ENCODE peak calls at places on chromosomes 7 and 10, in four cellular contexts. One of them, this sample, is unnamed.

GRCh38 chr10:61399386-61399785 is 53.8 kb downstream of the TMEM26 start:
- DNase-seq in AG10803: peak; percentile 25
- DNase-seq in HCT116: no peak
- DNase-seq in heart left ventricle: no peak
- DNase-seq in this sample: no peak

GRCh38 chr10:113751116-113751728 is at the start of gene PLEKHS1:
- DNase-seq in AG10803: peak; percentile 49
- DNase-seq in HCT116: no peak
- DNase-seq in heart left ventricle: no peak
- DNase-seq in this sample: no peak

GRCh38 chr10:75716506-75716905 is 285.1 kb downstream of the LRMDA start:
- DNase-seq in AG10803: no peak
- DNase-seq in HCT116: no peak
- DNase-seq in heart left ventricle: no peak
- DNase-seq in this sample: no peak

GRCh38 chr10:46216836-46217748 is 69.7 kb upstream of the ANTXRL start:
- DNase-seq in AG10803: no peak
- DNase-seq in HCT116: no peak
- DNase-seq in heart left ventricle: no peak
- DNase-seq in this sample: no peak

GRCh38 chr7:159048656-159049055 is 96.0 kb downstream of the VIPR2 start:
- DNase-seq in AG10803: no peak
- DNase-seq in HCT116: no peak
- DNase-seq in heart left ventricle: no peak
- DNase-seq in this sample: no peak

GRCh38 chr7:95628831-95629439 is 32.6 kb upstream of the PDK4 start:
- DNase-seq in AG10803: peak; percentile 9
- DNase-seq in HCT116: no peak
- DNase-seq in heart left ventricle: peak; percentile 21
- DNase-seq in this sample: no peak

GRCh38 chr10:667096-667495 is 22.4 kb downstream of the DIP2C start:
- DNase-seq in AG10803: no peak
- DNase-seq in HCT116: no peak
- DNase-seq in heart left ventricle: no peak
- DNase-seq in this sample: no peak

GRCh38 chr7:157862731-157863130 is 525.9 kb downstream of the DNAJB6 start:
- DNase-seq in AG10803: no peak
- DNase-seq in HCT116: no peak
- DNase-seq in heart left ventricle: no peak
- DNase-seq in this sample: no peak

DNA sequence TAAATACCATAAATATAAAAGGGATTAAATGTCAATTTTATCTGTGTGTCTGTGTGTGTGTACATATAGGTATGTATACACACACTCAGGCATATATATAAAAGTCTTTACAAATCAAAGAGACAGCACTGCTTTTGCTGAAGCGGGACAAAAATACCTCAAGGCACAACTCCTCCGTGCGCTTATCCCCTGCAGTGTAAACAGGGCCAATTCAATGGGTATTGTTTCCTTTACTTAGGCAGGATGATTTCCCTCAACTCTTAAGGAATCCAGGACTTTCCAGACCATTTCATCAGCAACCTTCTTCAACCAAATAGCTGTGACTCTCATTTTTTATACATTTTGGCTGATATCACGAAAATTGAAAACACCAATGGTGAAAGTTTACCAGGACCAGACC is 227.7 kb downstream of the CRPPA start:
- DNase-seq in AG10803: no peak
- DNase-seq in HCT116: no peak
- DNase-seq in heart left ventricle: no peak
- DNase-seq in this sample: no peak
- H3K4me3 ChIP-seq in AG10803: no peak overlapping the region
- H3K4me3 ChIP-seq in HCT116: no peak overlapping the region
- H3K4me3 ChIP-seq in heart left ventricle: no peak overlapping the region
- H3K4me3 ChIP-seq in this sample: no peak overlapping the region

GRCh38 chr10:14560274-14560673 is 214.4 kb downstream of the FAM107B start:
- DNase-seq in AG10803: no peak
- DNase-seq in HCT116: peak; percentile 28
- DNase-seq in heart left ventricle: no peak
- DNase-seq in this sample: no peak
- TF ChIP-seq CTCF in AG10803: no peak
- TF ChIP-seq CTCF in HCT116: no peak
- TF ChIP-seq CTCF in heart left ventricle: no peak
- TF ChIP-seq CTCF in this sample: no peak

DNA sequence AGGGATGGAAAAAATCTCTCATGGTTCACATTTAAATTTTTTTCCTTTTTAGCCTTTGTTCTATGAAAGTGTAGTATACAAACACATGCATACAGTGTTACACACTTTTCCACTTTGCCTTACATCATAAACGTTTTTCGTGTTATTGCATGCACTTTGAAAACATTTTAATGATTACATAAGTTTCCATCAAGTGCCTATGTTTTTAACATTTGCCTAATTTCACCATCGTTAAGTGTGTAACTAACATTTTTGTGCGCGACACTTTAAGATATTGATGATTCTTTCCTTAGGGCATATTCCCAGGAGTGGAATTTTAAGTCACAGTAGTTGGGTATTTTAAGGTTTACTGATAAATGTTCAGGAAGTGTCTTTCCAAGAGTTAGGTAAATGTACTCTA is 1.5 kb upstream of the FRAT2 start:
- DNase-seq in AG10803: no peak
- DNase-seq in HCT116: no peak
- DNase-seq in heart left ventricle: no peak
- DNase-seq in this sample: no peak
- H3K4me3 ChIP-seq in AG10803: no peak overlapping the region
- H3K4me3 ChIP-seq in HCT116: no peak overlapping the region
- H3K4me3 ChIP-seq in heart left ventricle: no peak overlapping the region
- H3K4me3 ChIP-seq in this sample: no peak overlapping the region

GRCh38 chr7:77989981-77990566 is 191.5 kb downstream of the PHTF2 start:
- DNase-seq in AG10803: no peak
- DNase-seq in HCT116: no peak
- DNase-seq in heart left ventricle: no peak
- DNase-seq in this sample: no peak
- TF ChIP-seq CTCF in AG10803: no peak
- TF ChIP-seq CTCF in HCT116: no peak
- TF ChIP-seq CTCF in heart left ventricle: no peak
- TF ChIP-seq CTCF in this sample: no peak

GRCh38 chr10:102234866-102235597 is 6.3 kb downstream of the PITX3 start:
- DNase-seq in AG10803: no peak
- DNase-seq in HCT116: no peak
- DNase-seq in heart left ventricle: no peak
- DNase-seq in this sample: no peak
- H3K4me3 ChIP-seq in AG10803: no peak overlapping the region
- H3K4me3 ChIP-seq in HCT116: no peak overlapping the region
- H3K4me3 ChIP-seq in heart left ventricle: no peak overlapping the region
- H3K4me3 ChIP-seq in this sample: no peak overlapping the region

GRCh38 chr10:96222441-96222840 is 48.9 kb downstream of the BLNK start:
- DNase-seq in AG10803: no peak
- DNase-seq in HCT116: no peak
- DNase-seq in heart left ventricle: no peak
- DNase-seq in this sample: no peak

GRCh38 chr10:96225119-96225518 is 46.2 kb downstream of the BLNK start:
- DNase-seq in AG10803: no peak
- DNase-seq in HCT116: no peak
- DNase-seq in heart left ventricle: no peak
- DNase-seq in this sample: no peak

GRCh38 chr10:96227206-96227605 is 44.2 kb downstream of the BLNK start:
- DNase-seq in AG10803: no peak
- DNase-seq in HCT116: no peak
- DNase-seq in heart left ventricle: no peak
- DNase-seq in this sample: no peak

GRCh38 chr10:96218826-96219225 is 52.5 kb downstream of the BLNK start:
- DNase-seq in AG10803: no peak
- DNase-seq in HCT116: no peak
- DNase-seq in heart left ventricle: no peak
- DNase-seq in this sample: no peak

GRCh38 chr10:96222908-96223307 is 48.5 kb downstream of the BLNK start:
- DNase-seq in AG10803: no peak
- DNase-seq in HCT116: no peak
- DNase-seq in heart left ventricle: no peak
- DNase-seq in this sample: no peak
- TF ChIP-seq CTCF in AG10803: no peak
- TF ChIP-seq CTCF in HCT116: no peak
- TF ChIP-seq CTCF in heart left ventricle: no peak
- TF ChIP-seq CTCF in this sample: no peak